ENCODE peak calls at places on chromosome 2, in six cellular contexts. One of them, this sample, is unnamed.
A peak's percentile ranks its signal among the peaks of the same experiment; 100 is the strongest.

GRCh38 chr2:201250741-201251140 is 9.6 kb upstream of the CASP8 start:
- DNase-seq in GM12878: no peak
- DNase-seq in HepG2: no peak
- DNase-seq in endothelial cell of umbilical vein: no peak
- DNase-seq in A549: no peak
- DNase-seq in K562: no peak
- DNase-seq in this sample: no peak

GRCh38 chr2:199186226-199186864 is 271.4 kb downstream of the SATB2 start:
- DNase-seq in HepG2: no peak
- DNase-seq in A549: no peak
- DNase-seq in GM12878: no peak
- DNase-seq in endothelial cell of umbilical vein: no peak
- DNase-seq in K562: no peak
- DNase-seq in this sample: no peak

GRCh38 chr2:73984922-73985317 is 210 bp downstream of the TET3 start:
- DNase-seq in A549: peak; percentile 36
- DNase-seq in HepG2: peak; percentile 26
- DNase-seq in endothelial cell of umbilical vein: no peak
- DNase-seq in K562: no peak
- DNase-seq in GM12878: no peak
- DNase-seq in this sample: no peak

GRCh38 chr2:239142806-239143205 is 258.0 kb downstream of the HDAC4 start:
- DNase-seq in GM12878: no peak
- DNase-seq in A549: no peak
- DNase-seq in K562: no peak
- DNase-seq in HepG2: no peak
- DNase-seq in endothelial cell of umbilical vein: no peak
- DNase-seq in this sample: no peak

GRCh38 chr2:227295806-227296205 is 29.2 kb upstream of the MFF start:
- DNase-seq in K562: no peak
- DNase-seq in endothelial cell of umbilical vein: no peak
- DNase-seq in A549: no peak
- DNase-seq in HepG2: peak; percentile 35
- DNase-seq in GM12878: no peak
- DNase-seq in this sample: no peak

GRCh38 chr2:95077521-95077807 is 44.1 kb downstream of the MRPS5 start:
- DNase-seq in GM12878: no peak
- DNase-seq in K562: no peak
- DNase-seq in A549: no peak
- DNase-seq in endothelial cell of umbilical vein: no peak
- DNase-seq in HepG2: no peak
- DNase-seq in this sample: peak; percentile 25

GRCh38 chr2:20288941-20289340 is 61.7 kb downstream of the PUM2 start:
- DNase-seq in GM12878: no peak
- DNase-seq in HepG2: no peak
- DNase-seq in K562: peak; percentile 32
- DNase-seq in A549: peak; percentile 19
- DNase-seq in endothelial cell of umbilical vein: no peak
- DNase-seq in this sample: no peak

GRCh38 chr2:240425236-240425615 is 10.2 kb upstream of the GPC1 start:
- DNase-seq in GM12878: no peak
- DNase-seq in endothelial cell of umbilical vein: no peak
- DNase-seq in HepG2: no peak
- DNase-seq in A549: no peak
- DNase-seq in K562: no peak
- DNase-seq in this sample: peak; percentile 28

GRCh38 chr2:174035981-174036742 is 71.0 kb upstream of the SP3 start:
- DNase-seq in GM12878: no peak
- DNase-seq in K562: peak; percentile 79
- DNase-seq in endothelial cell of umbilical vein: peak; percentile 79
- DNase-seq in A549: peak; percentile 41
- DNase-seq in HepG2: no peak
- DNase-seq in this sample: peak; percentile 80

GRCh38 chr2:176781570-176782217 is 430.9 kb upstream of the HNRNPA3 start:
- DNase-seq in HepG2: no peak
- DNase-seq in endothelial cell of umbilical vein: no peak
- DNase-seq in A549: no peak
- DNase-seq in GM12878: no peak
- DNase-seq in K562: no peak
- DNase-seq in this sample: peak; percentile 9

DNA sequence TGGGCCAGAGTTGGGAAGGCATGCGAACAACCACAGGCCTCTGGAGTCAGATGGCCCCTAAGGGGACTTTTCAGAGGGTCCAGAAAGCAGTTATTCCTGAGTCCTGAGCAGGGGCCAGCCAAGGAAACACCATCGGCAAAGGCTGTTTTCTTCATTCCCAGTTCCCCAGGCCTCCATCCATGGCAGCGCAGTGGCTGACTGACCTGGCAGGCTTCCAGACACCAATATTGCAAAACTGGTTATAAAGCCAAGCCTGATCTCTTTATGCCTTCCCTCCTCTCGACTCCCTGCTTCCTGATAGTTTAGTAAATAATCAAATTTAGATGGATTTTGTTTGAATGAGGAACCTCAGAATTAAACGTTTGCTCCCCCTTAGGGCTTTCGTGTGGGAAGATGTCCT is 133.4 kb upstream of the ITGA6 start:
- DNase-seq in endothelial cell of umbilical vein: no peak
- DNase-seq in K562: no peak
- DNase-seq in HepG2: no peak
- DNase-seq in GM12878: no peak
- DNase-seq in A549: no peak
- DNase-seq in this sample: peak; percentile 37
- TF ChIP-seq MYC in endothelial cell of umbilical vein: no peak
- TF ChIP-seq MYC in K562: no peak
- TF ChIP-seq MYC in HepG2: no peak
- TF ChIP-seq MYC in GM12878: no peak
- TF ChIP-seq MYC in A549: no peak
- TF ChIP-seq MYC in this sample: no peak

GRCh38 chr2:63425079-63425416 is 163.2 kb downstream of the WDPCP start:
- DNase-seq in A549: no peak
- DNase-seq in endothelial cell of umbilical vein: no peak
- DNase-seq in GM12878: no peak
- DNase-seq in HepG2: no peak
- DNase-seq in K562: no peak
- DNase-seq in this sample: no peak

GRCh38 chr2:63425606-63426005 is 162.7 kb downstream of the WDPCP start:
- DNase-seq in K562: no peak
- DNase-seq in GM12878: no peak
- DNase-seq in A549: no peak
- DNase-seq in HepG2: no peak
- DNase-seq in endothelial cell of umbilical vein: no peak
- DNase-seq in this sample: no peak

GRCh38 chr2:63424329-63425078 is 163.8 kb downstream of the WDPCP start:
- DNase-seq in GM12878: no peak
- DNase-seq in K562: peak; percentile 52
- DNase-seq in A549: peak; percentile 9
- DNase-seq in HepG2: peak; percentile 62
- DNase-seq in endothelial cell of umbilical vein: peak; percentile 33
- DNase-seq in this sample: peak; percentile 80
- TF ChIP-seq CTCF in GM12878: peak; percentile 54
- TF ChIP-seq CTCF in K562: peak; percentile 83
- TF ChIP-seq CTCF in A549: peak; percentile 37
- TF ChIP-seq CTCF in HepG2: peak; percentile 79
- TF ChIP-seq CTCF in endothelial cell of umbilical vein: peak; percentile 56
- TF ChIP-seq CTCF in this sample: peak; percentile 70

DNA sequence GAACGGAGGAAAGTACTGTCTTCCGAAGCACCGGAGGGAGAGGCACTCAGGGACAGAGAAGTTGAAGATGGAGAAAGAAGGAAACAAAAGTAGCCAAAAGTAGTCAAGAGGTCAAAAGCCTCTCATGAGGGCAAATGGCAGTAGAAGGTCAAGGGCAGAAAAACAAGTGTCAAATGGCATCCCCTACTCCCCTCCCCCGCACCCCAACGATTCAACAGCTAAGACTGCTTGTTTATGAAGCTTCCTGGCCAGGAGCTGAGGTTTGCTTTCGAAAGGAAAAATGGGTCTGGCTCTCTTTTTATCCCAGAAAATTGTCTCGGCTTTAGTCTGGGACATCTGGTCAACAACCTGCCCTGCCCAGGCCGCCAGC is 2.1 kb upstream of the TBR1 start:
- DNase-seq in GM12878: no peak
- DNase-seq in K562: no peak
- DNase-seq in A549: no peak
- DNase-seq in endothelial cell of umbilical vein: no peak
- DNase-seq in HepG2: no peak
- DNase-seq in this sample: no peak
- H3K4me3 ChIP-seq in GM12878: peak overlapping the region; percentile 39
- H3K4me3 ChIP-seq in K562: peak overlapping the region; percentile 35
- H3K4me3 ChIP-seq in A549: peak overlapping the region; percentile 50
- H3K4me3 ChIP-seq in endothelial cell of umbilical vein: no peak overlapping the region
- H3K4me3 ChIP-seq in HepG2: peak overlapping the region; percentile 68
- H3K4me3 ChIP-seq in this sample: no peak overlapping the region

GRCh38 chr2:121210691-121211090 is 74.3 kb downstream of the TFCP2L1 start:
- DNase-seq in HepG2: no peak
- DNase-seq in A549: peak; percentile 29
- DNase-seq in endothelial cell of umbilical vein: no peak
- DNase-seq in K562: no peak
- DNase-seq in GM12878: no peak
- DNase-seq in this sample: no peak

GRCh38 chr2:121213386-121213785 is 71.6 kb downstream of the TFCP2L1 start:
- DNase-seq in A549: no peak
- DNase-seq in GM12878: no peak
- DNase-seq in HepG2: no peak
- DNase-seq in K562: no peak
- DNase-seq in endothelial cell of umbilical vein: no peak
- DNase-seq in this sample: no peak

GRCh38 chr2:121212661-121213325 is 72.2 kb downstream of the TFCP2L1 start:
- DNase-seq in HepG2: no peak
- DNase-seq in GM12878: no peak
- DNase-seq in A549: no peak
- DNase-seq in endothelial cell of umbilical vein: no peak
- DNase-seq in K562: no peak
- DNase-seq in this sample: no peak

GRCh38 chr2:121211251-121211650 is 73.8 kb downstream of the TFCP2L1 start:
- DNase-seq in A549: no peak
- DNase-seq in K562: no peak
- DNase-seq in endothelial cell of umbilical vein: no peak
- DNase-seq in GM12878: no peak
- DNase-seq in HepG2: no peak
- DNase-seq in this sample: no peak

GRCh38 chr2:121211689-121212151 is 73.3 kb downstream of the TFCP2L1 start:
- DNase-seq in A549: no peak
- DNase-seq in endothelial cell of umbilical vein: no peak
- DNase-seq in HepG2: no peak
- DNase-seq in GM12878: no peak
- DNase-seq in K562: no peak
- DNase-seq in this sample: no peak
- TF ChIP-seq MYC in A549: no peak
- TF ChIP-seq MYC in endothelial cell of umbilical vein: no peak
- TF ChIP-seq MYC in HepG2: no peak
- TF ChIP-seq MYC in GM12878: no peak
- TF ChIP-seq MYC in K562: no peak
- TF ChIP-seq MYC in this sample: no peak

DNA sequence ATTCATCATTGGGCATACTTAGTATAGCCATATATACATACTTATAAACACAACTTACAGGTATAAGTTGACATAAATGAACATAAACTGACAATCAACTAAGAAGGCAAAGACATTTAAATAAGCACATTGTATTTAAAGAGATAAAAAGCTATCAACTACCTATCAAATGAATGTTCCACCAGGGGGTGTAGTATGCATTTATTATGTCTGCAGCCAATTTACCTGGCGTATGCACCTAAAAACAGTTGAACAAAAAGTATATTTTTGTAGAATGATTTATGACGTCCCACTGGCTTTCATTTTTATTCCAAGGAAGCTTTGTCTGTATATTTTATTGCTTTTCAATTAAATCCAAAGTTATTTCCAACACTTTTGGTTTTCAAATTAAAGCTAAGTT is 323.5 kb downstream of the AFF3 start:
- DNase-seq in GM12878: no peak
- DNase-seq in endothelial cell of umbilical vein: peak; percentile 57
- DNase-seq in A549: peak; percentile 8
- DNase-seq in HepG2: peak; percentile 10
- DNase-seq in K562: no peak
- DNase-seq in this sample: peak; percentile 14
- TF ChIP-seq CTCF in GM12878: no peak
- TF ChIP-seq CTCF in endothelial cell of umbilical vein: peak; percentile 25
- TF ChIP-seq CTCF in A549: peak; percentile 35
- TF ChIP-seq CTCF in HepG2: peak; percentile 13
- TF ChIP-seq CTCF in K562: no peak
- TF ChIP-seq CTCF in this sample: no peak

DNA sequence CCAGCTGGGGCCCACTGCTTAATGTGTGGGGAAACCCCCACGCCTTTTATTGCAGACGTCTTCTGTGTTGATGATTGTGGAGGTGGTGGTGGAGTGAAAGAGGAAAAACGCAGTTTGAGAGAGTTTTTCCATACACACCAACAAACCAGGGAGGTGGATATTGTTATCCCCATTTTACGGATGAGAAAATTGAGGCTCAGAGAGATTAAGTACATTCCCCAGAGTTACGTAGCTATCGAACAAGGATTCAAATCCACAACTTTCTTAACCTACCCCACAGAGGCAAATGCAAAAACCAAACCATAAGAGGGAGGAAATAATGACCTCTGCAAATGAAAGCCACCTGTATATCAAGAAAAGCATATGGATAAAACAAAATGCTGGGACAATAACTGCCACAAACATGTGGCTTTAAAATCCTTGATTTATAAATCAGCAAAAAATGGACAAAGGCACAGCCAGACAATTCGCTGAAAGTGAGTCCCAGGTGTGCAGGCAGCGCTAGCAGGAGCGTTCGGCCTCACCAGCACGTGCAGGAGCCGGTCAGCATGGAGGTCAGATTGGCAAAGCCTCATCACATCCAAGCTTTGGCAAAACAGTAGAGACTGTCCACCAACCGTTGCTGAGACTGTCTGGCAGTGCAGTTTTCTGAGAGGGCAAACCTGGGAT is 12.6 kb upstream of the RAB17 start:
- DNase-seq in GM12878: no peak
- DNase-seq in A549: no peak
- DNase-seq in endothelial cell of umbilical vein: no peak
- DNase-seq in HepG2: no peak
- DNase-seq in K562: no peak
- DNase-seq in this sample: no peak
- H3K4me3 ChIP-seq in GM12878: no peak overlapping the region
- H3K4me3 ChIP-seq in A549: no peak overlapping the region
- H3K4me3 ChIP-seq in endothelial cell of umbilical vein: no peak overlapping the region
- H3K4me3 ChIP-seq in HepG2: no peak overlapping the region
- H3K4me3 ChIP-seq in K562: no peak overlapping the region
- H3K4me3 ChIP-seq in this sample: no peak overlapping the region

This sample was measured in NB4.